ENCODE peak calls at places on chromosomes 13 and 19, in four cellular contexts. O, X, V and A are unnamed samples.

GRCh38 chr19:38710416-38710702 is 33.9 kb downstream of the CAPN12 start:
- DNase-seq in O (no peak), X (no peak), V (no peak), A (no peak)

GRCh38 chr19:55258476-55258827 is 365 bp downstream of the PPP6R1 start:
- DNase-seq in O (peak; percentile 83), X (no peak), V (no peak), A (no peak)

GRCh38 chr19:3129112-3129511 is 6.7 kb upstream of the GNA15 start:
- DNase-seq in O (no peak), X (no peak), V (no peak), A (peak; percentile 35)

GRCh38 chr19:43809762-43810696 is 7.8 kb upstream of the LYPD5 start:
- DNase-seq in O (peak; percentile 38), X (no peak), V (peak; percentile 24), A (peak; percentile 29)

GRCh38 chr19:30664358-30665058 is 292.3 kb downstream of the ZNF536 start:
- DNase-seq in O (no peak), X (peak; percentile 35), V (no peak), A (peak; percentile 84)

GRCh38 chr19:38044267-38045111 is 137.5 kb downstream of the SIPA1L3 start:
- DNase-seq in O (no peak), X (no peak), V (no peak), A (no peak)

GRCh38 chr13:28566891-28567290 is 72.0 kb upstream of the FLT1 start:
- DNase-seq in O (no peak), X (no peak), V (no peak), A (no peak)

GRCh38 chr13:50192272-50192813 is 177.1 kb downstream of the KCNRG start:
- DNase-seq in O (no peak), X (no peak), V (no peak), A (no peak)

GRCh38 chr19:45653634-45654033 is 14.4 kb upstream of the GIPR start:
- DNase-seq in O (no peak), X (no peak), V (no peak), A (no peak)

GRCh38 chr19:33156354-33156753 is 24.4 kb downstream of the WDR88 start:
- DNase-seq in O (no peak), X (no peak), V (no peak), A (peak; percentile 35)

GRCh38 chr13:66977156-66977555 is 253.0 kb downstream of the PCDH9 start:
- DNase-seq in O (no peak), X (no peak), V (no peak), A (no peak)

GRCh38 chr19:43820098-43820860 is 6.8 kb upstream of the ZNF283 start:
- DNase-seq in O (no peak), X (peak; percentile 21), V (no peak), A (no peak)

GRCh38 chr19:47497073-47497766 is 13.2 kb upstream of the KPTN start:
- DNase-seq in O (peak; percentile 80), X (no peak), V (no peak), A (no peak)

GRCh38 chr19:46080561-46080960 is 39.8 kb upstream of the IGFL4 start:
- DNase-seq in O (no peak), X (no peak), V (no peak), A (no peak)

GRCh38 chr19:34173145-34173956 is 1.0 kb downstream of the LSM14A start:
- DNase-seq in O (peak; percentile 31), X (peak; percentile 59), V (no peak), A (peak; percentile 82)

GRCh38 chr13:58960909-58961308 is 1202.8 kb downstream of the DIAPH3 start:
- DNase-seq in O (no peak), X (no peak), V (no peak), A (peak; percentile 9)

GRCh38 chr13:39148513-39148961 is 110.3 kb downstream of the NHLRC3 start:
- DNase-seq in O (no peak), X (no peak), V (no peak), A (no peak)

GRCh38 chr19:9932835-9933234 is 3.5 kb downstream of the OLFM2 start:
- DNase-seq in O (no peak), X (no peak), V (no peak), A (no peak)

GRCh38 chr19:11843741-11844140 is 4.8 kb upstream of the ZNF439 start:
- DNase-seq in O (no peak), X (no peak), V (no peak), A (no peak)

GRCh38 chr19:48249502-48250014 is 6.2 kb downstream of the CARD8 start:
- DNase-seq in O (no peak), X (no peak), V (peak; percentile 78), A (no peak)

GRCh38 chr19:15173746-15174404 is 26.9 kb downstream of the NOTCH3 start:
- DNase-seq in O (no peak), X (no peak), V (no peak), A (peak; percentile 40)

GRCh38 chr13:24233351-24233901 is 72.9 kb downstream of the SPATA13 start:
- DNase-seq in O (no peak), X (peak; percentile 31), V (no peak), A (no peak)

GRCh38 chr19:16244091-16244490 is 46.4 kb downstream of the AP1M1 start:
- DNase-seq in O (no peak), X (no peak), V (no peak), A (no peak)

GRCh38 chr13:100139822-100140221 is 50.9 kb downstream of the PCCA start:
- DNase-seq in O (no peak), X (no peak), V (no peak), A (peak; percentile 20)

GRCh38 chr19:56403261-56403660 is 871 bp upstream of the ZNF583 start:
- DNase-seq in O (no peak), X (no peak), V (no peak), A (no peak)

GRCh38 chr13:28046981-28047380 is 53.4 kb downstream of the FLT3 start:
- DNase-seq in O (no peak), X (no peak), V (no peak), A (no peak)

GRCh38 chr13:109989155-109989554 is 202.8 kb upstream of the IRS2 start:
- DNase-seq in O (no peak), X (no peak), V (no peak), A (no peak)

GRCh38 chr19:8459520-8460260 is 14.9 kb downstream of the HNRNPM start:
- DNase-seq in O (no peak), X (no peak), V (no peak), A (peak; percentile 29)

GRCh38 chr19:54035215-54036178 is 28.2 kb downstream of the VSTM1 start:
- DNase-seq in O (peak; percentile 3), X (no peak), V (no peak), A (no peak)

GRCh38 chr13:21011378-21011777 is 50.0 kb downstream of the LATS2 start:
- DNase-seq in O (no peak), X (no peak), V (no peak), A (no peak)

GRCh38 chr19:41249707-41250423 is 14.3 kb upstream of the HNRNPUL1 start:
- DNase-seq in O (no peak), X (peak; percentile 48), V (no peak), A (no peak)

DNA sequence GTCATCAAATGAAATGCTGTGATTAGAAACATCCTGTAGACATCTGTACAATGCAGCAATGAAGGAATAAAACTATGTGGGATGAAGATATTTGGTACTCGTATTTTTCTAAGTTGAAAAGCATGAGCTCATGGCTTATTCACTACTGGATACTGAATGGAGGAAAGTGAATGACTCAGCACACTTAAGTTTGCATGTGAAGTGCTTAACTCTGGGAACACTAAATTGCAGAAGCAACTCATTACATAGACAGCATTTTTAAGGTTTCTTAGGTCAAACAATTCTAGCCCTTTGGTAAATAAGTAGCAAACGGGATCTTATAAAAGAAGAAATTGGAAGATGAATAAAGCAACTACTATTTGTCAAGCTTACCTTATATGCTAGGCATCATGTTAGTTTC is 428.9 kb upstream of the MIR17HG start:
- DNase-seq in O (no peak), X (no peak), V (no peak), A (no peak)
- TF ChIP-seq TCF7 in O (no peak), X (no peak), V (no peak), A (no peak)

DNA sequence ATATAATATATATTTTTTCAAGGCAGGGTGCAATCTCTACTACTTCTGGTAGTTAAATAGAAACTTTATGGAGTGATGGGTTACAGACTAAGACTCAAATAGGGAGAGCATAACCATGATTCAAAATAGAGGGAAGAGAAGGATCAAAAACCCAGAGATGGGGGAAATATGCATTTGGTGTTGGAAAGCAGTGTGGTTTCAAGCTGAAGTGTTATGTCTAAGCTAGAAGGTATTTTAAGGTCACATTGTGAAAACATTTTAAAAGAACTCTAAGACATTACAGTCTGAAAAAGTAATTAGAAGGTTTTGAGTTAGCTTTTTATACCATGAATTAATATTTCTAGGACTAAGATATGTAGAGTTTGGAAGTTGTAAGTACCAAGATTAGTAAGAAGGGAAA is 2741.4 kb downstream of the PCDH9 start:
- DNase-seq in O (no peak), X (no peak), V (no peak), A (no peak)
- TF ChIP-seq TCF7 in O (no peak), X (no peak), V (no peak), A (no peak)

DNA sequence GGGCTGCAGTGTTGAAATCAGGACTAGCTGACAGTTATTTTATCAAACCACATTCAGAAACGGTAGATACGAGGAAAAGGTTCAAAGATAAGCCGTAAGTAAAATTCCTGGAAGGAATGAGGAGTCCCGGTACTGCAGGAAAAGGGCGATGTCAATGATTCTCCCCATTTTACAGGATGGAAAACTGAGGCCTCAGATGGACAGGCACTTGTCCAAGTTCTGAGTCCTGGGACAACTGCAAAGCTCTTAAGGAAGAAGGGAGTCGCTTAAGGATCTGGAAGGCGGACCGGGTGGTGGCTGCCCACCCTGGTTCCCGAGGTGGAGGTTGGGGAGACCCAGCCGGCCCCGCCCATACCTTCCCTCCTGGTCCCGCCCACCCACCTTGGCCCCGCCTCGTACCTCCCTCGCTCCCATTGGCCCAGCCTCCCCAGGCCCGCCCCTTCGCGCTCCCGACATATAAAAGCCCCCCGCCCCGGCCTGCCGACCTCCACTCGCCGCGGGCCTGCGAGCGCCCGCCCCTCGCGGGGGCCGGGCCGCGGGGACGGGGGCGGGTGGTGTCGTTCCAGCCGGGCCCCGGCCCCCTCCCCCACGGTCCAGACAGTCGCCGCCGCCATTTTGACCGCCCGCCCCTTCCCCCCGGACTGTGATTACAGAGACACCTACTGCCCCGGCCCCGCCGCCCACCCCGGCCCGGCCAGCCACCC is 587 bp downstream of the RFX1 start:
- DNase-seq in O (peak; percentile 93), X (peak; percentile 95), V (peak; percentile 39), A (peak; percentile 67)
- TF ChIP-seq TCF7 in O (no peak), X (no peak), V (no peak), A (no peak)

GRCh38 chr19:18507727-18508440 is 14.0 kb downstream of the ELL start:
- DNase-seq in O (no peak), X (no peak), V (no peak), A (peak; percentile 82)
- TF ChIP-seq TCF7 in O (no peak), X (no peak), V (no peak), A (no peak)

DNA sequence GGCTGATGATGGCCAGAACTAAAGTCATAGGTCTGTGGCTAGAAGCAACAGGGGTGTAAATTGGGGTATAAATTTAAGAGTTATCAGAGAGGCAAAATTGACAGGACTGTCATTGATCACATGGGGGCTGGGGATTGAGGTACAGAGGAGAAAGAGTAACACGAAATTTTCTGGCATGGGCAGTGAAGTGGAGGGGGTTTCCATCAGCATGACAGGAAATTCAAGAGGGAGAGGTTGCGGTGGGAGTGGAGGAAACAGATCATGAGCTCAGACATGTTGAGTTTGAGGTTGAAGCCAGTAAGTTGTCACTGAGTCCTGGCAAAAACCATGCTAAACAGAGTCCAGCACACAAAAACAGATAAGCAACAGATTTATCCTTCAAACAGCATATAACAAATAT is 192.1 kb upstream of the TSC22D1 start:
- DNase-seq in O (no peak), X (no peak), V (peak; percentile 28), A (no peak)
- TF ChIP-seq TCF7 in O (no peak), X (no peak), V (no peak), A (no peak)

GRCh38 chr13:71517004-71517403 is 350.0 kb downstream of the DACH1 start:
- DNase-seq in O (no peak), X (no peak), V (no peak), A (no peak)
- TF ChIP-seq TCF7 in O (no peak), X (no peak), V (no peak), A (no peak)

GRCh38 chr13:36275190-36276002 is 22.2 kb downstream of the CCDC169 start:
- DNase-seq in O (no peak), X (no peak), V (no peak), A (peak; percentile 50)
- TF ChIP-seq TCF7 in O (no peak), X (no peak), V (no peak), A (no peak)